ENCODE peak calls at places on chromosomes 11 and 22, in six cellular contexts. Q is upper lobe of right lung, G is heart left ventricle, D is sigmoid colon, M is Peyer's patch, N is prostate gland. P is an unnamed sample.

GRCh38 chr11:47533690-47534135 is 19.2 kb downstream of the CELF1 start:
- DNase-seq in Q (no peak), G (no peak), D (no peak), M (no peak), N (no peak), P (no peak)

GRCh38 chr11:75557649-75558494 is 4.2 kb upstream of the SERPINH1 start:
- DNase-seq in Q (peak; percentile 74), G (peak; percentile 60), D (peak; percentile 89), M (no peak), N (peak; percentile 48), P (no peak)

GRCh38 chr22:46453006-46453828 is 84.2 kb downstream of the CELSR1 start:
- DNase-seq in Q (no peak), G (no peak), D (no peak), M (no peak), N (peak; percentile 76), P (peak; percentile 84)

GRCh38 chr11:110797453-110797852 is 85.2 kb upstream of the ARHGAP20 start:
- DNase-seq in Q (no peak), G (no peak), D (no peak), M (no peak), N (no peak), P (no peak)

GRCh38 chr11:109071712-109072524 is 350.1 kb upstream of the C11orf87 start:
- DNase-seq in Q (no peak), G (peak; percentile 25), D (no peak), M (no peak), N (peak; percentile 59), P (no peak)

GRCh38 chr11:84316866-84317560 is 1030.8 kb upstream of the CCDC90B start:
- DNase-seq in Q (no peak), G (no peak), D (no peak), M (no peak), N (no peak), P (no peak)

GRCh38 chr11:100367892-100368291 is 319.2 kb upstream of the ARHGAP42 start:
- DNase-seq in Q (no peak), G (no peak), D (no peak), M (no peak), N (no peak), P (no peak)

GRCh38 chr22:22394589-22394988 is 114.0 kb downstream of the ZNF280B start:
- DNase-seq in Q (no peak), G (no peak), D (no peak), M (peak; percentile 83), N (no peak), P (no peak)

GRCh38 chr11:34819740-34820482 is 96.3 kb downstream of the APIP start:
- DNase-seq in Q (no peak), G (no peak), D (no peak), M (no peak), N (no peak), P (no peak)

GRCh38 chr11:30018443-30018842 is 1.6 kb upstream of the KCNA4 start:
- DNase-seq in Q (no peak), G (no peak), D (no peak), M (no peak), N (no peak), P (no peak)

GRCh38 chr11:63909621-63910506 is 7.1 kb downstream of the RCOR2 start:
- DNase-seq in Q (no peak), G (no peak), D (no peak), M (no peak), N (no peak), P (no peak)

GRCh38 chr11:74680035-74680671 is 51.1 kb downstream of the CHRDL2 start:
- DNase-seq in Q (no peak), G (no peak), D (no peak), M (peak; percentile 14), N (no peak), P (no peak)

GRCh38 chr22:46457502-46458488 is 79.6 kb downstream of the CELSR1 start:
- DNase-seq in Q (no peak), G (no peak), D (no peak), M (no peak), N (no peak), P (no peak)

GRCh38 chr11:78567209-78567608 is 7.5 kb downstream of the NARS2 start:
- DNase-seq in Q (no peak), G (no peak), D (no peak), M (no peak), N (no peak), P (no peak)

GRCh38 chr11:17699157-17700114 is 19.9 kb upstream of the MYOD1 start:
- DNase-seq in Q (no peak), G (no peak), D (no peak), M (no peak), N (no peak), P (no peak)

GRCh38 chr11:66688561-66689534 is 11.2 kb upstream of the RBM4B start:
- DNase-seq in Q (peak; percentile 60), G (no peak), D (peak; percentile 39), M (no peak), N (no peak), P (no peak)

GRCh38 chr11:61123775-61124571 is 21.7 kb downstream of the CD5 start:
- DNase-seq in Q (no peak), G (no peak), D (no peak), M (no peak), N (no peak), P (peak; percentile 44)

GRCh38 chr11:65414776-65415498 is 7.7 kb upstream of the NEAT1 start:
- DNase-seq in Q (peak; percentile 41), G (no peak), D (peak; percentile 62), M (peak; percentile 45), N (no peak), P (peak; percentile 20)

GRCh38 chr11:123640677-123641494 is 13.5 kb downstream of the SCN3B start:
- DNase-seq in Q (peak; percentile 71), G (peak; percentile 20), D (no peak), M (peak; percentile 69), N (no peak), P (no peak)

DNA sequence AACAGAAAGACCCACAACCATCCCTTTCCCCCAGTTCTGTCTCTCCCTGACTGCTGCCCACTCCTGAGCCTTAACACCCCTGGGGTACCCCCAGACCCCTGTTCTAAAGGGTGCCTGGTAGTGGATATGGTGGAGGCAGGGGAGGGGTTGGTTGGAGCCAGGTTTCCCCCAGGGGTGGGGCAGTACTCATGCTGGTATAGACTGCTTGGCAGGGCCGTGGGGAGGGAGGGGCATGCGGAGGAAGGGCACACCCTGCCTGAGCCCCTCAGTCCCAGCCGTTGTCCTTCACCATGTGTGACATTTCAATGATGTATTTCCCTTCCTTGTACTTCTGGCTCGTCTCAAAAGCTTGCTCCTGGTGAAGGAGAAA is 4.0 kb downstream of the YPEL4 start:
- DNase-seq in Q (no peak), G (no peak), D (no peak), M (no peak), N (no peak), P (no peak)
- H3K4me1 ChIP-seq in Q (peaks cover 44% of the 10 kb centered on the region), G (peaks cover 72% of the 10 kb centered on the region), D (no peaks in the 10 kb centered on the region), M (peaks cover 4% of the 10 kb centered on the region), N (peaks cover 8% of the 10 kb centered on the region), P (peaks cover 14% of the 10 kb centered on the region)

DNA sequence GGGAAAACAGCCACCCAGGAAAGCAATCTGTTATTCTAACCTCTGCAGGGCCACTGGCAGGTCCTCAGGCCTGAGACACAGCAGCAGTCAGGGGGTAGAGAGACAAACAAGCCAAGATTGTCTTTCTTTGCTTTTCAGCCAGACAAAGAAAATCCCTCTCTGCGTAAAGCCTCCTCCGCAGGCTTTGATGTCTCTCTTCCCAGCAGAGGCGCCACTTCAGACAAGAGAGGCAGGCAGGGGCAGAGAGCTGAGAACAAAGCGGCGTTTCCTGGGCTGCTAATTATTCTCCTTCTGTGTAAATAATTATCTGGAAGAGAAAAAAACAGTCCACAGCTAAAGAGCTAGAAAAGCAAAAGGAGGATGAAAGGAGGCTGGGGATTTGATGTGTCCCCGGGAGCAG is 102.7 kb upstream of the SEZ6L start:
- DNase-seq in Q (no peak), G (no peak), D (no peak), M (no peak), N (no peak), P (no peak)
- TF ChIP-seq CTCF in Q (no peak), G (no peak), D (no peak), M (no peak), N (no peak), P (no peak)

GRCh38 chr11:28833670-28834069 is 725.5 kb downstream of the METTL15 start:
- DNase-seq in Q (no peak), G (no peak), D (no peak), M (no peak), N (no peak), P (no peak)
- H3K9me3 ChIP-seq in Q (no peaks in the 10 kb centered on the region), G (no peaks in the 10 kb centered on the region), D (no peaks in the 10 kb centered on the region), M (no peaks in the 10 kb centered on the region), N (no peaks in the 10 kb centered on the region), P (no peaks in the 10 kb centered on the region)

GRCh38 chr22:30198152-30198845 is 48.3 kb downstream of the LIF start:
- DNase-seq in Q (no peak), G (no peak), D (no peak), M (no peak), N (no peak), P (no peak)
- H3K4me1 ChIP-seq in Q (peaks cover 26% of the 10 kb centered on the region), G (peaks cover 42% of the 10 kb centered on the region), D (no peaks in the 10 kb centered on the region), M (peaks cover 10% of the 10 kb centered on the region), N (peaks cover 8% of the 10 kb centered on the region), P (peaks cover 31% of the 10 kb centered on the region)

GRCh38 chr11:96199563-96200025 is 143.4 kb downstream of the MAML2 start:
- DNase-seq in Q (no peak), G (no peak), D (no peak), M (no peak), N (no peak), P (no peak)
- TF ChIP-seq CTCF in Q (no peak), G (no peak), D (no peak), M (no peak), N (no peak), P (no peak)

GRCh38 chr11:134472188-134472455 is 60.1 kb upstream of the B3GAT1 start:
- DNase-seq in Q (no peak), G (no peak), D (no peak), M (no peak), N (no peak), P (no peak)
- H3K9me3 ChIP-seq in Q (no peaks in the 10 kb centered on the region), G (no peaks in the 10 kb centered on the region), D (no peaks in the 10 kb centered on the region), M (no peaks in the 10 kb centered on the region), N (no peaks in the 10 kb centered on the region), P (no peaks in the 10 kb centered on the region)